ENCODE peak calls at places on chromosomes 16 and 17, in eight cellular contexts. Y, X, E, B, Q, N, H and Z are unnamed samples.

GRCh38 chr16:71373073-71373472 is 14.6 kb downstream of the CALB2 start:
- DNase-seq in Y (no peak), X (no peak), E (no peak), B (no peak), Q (peak), N (no peak), H (peak), Z (no peak)

GRCh38 chr17:76272541-76273434 is 7.6 kb downstream of the UBALD2 start:
- DNase-seq in Y (no peak), X (no peak), E (no peak), B (no peak), Q (no peak), N (no peak), H (no peak), Z (no peak)

GRCh38 chr17:29140051-29140582 is 40.1 kb downstream of the MYO18A start:
- DNase-seq in Y (peak), X (no peak), E (peak), B (peak), Q (peak), N (peak), H (peak), Z (peak)

GRCh38 chr17:31722251-31723056 is 136.6 kb downstream of the COPRS start:
- DNase-seq in Y (peak), X (no peak), E (peak), B (no peak), Q (peak), N (no peak), H (peak), Z (no peak)

GRCh38 chr16:4011225-4011939 is 104.9 kb downstream of the ADCY9 start:
- DNase-seq in Y (no peak), X (no peak), E (no peak), B (no peak), Q (no peak), N (no peak), H (no peak), Z (peak)

GRCh38 chr17:13885953-13886889 is 183.1 kb upstream of the COX10 start:
- DNase-seq in Y (no peak), X (no peak), E (peak), B (no peak), Q (peak), N (no peak), H (no peak), Z (no peak)

GRCh38 chr17:54967621-54968258 is 714 bp downstream of the COX11 start:
- DNase-seq in Y (no peak), X (no peak), E (no peak), B (no peak), Q (peak), N (peak), H (no peak), Z (no peak)

GRCh38 chr16:58022601-58023371 is 2.8 kb upstream of the MMP15 start:
- DNase-seq in Y (no peak), X (no peak), E (peak), B (peak), Q (peak), N (peak), H (peak), Z (no peak)

GRCh38 chr16:1556254-1556653 is 22.8 kb downstream of the TMEM204 start:
- DNase-seq in Y (no peak), X (no peak), E (no peak), B (no peak), Q (no peak), N (no peak), H (no peak), Z (no peak)

GRCh38 chr17:49694847-49695697 is 12.7 kb downstream of the SLC35B1 start:
- DNase-seq in Y (peak), X (peak), E (peak), B (peak), Q (no peak), N (peak), H (peak), Z (peak)

GRCh38 chr16:87384162-87384999 is 805 bp upstream of the FBXO31 start:
- DNase-seq in Y (no peak), X (peak), E (peak), B (peak), Q (no peak), N (peak), H (no peak), Z (peak)

GRCh38 chr17:63549946-63550815 is at the start of gene DCAF7:
- DNase-seq in Y (peak), X (peak), E (peak), B (peak), Q (peak), N (peak), H (peak), Z (peak)

GRCh38 chr16:77869997-77870813 is 81.8 kb downstream of the VAT1L start:
- DNase-seq in Y (no peak), X (no peak), E (peak), B (no peak), Q (peak), N (peak), H (peak), Z (no peak)

GRCh38 chr16:56702836-56703235 is 20.6 kb downstream of the MT1X start:
- DNase-seq in Y (no peak), X (no peak), E (no peak), B (no peak), Q (no peak), N (no peak), H (no peak), Z (no peak)

GRCh38 chr17:4074831-4075495 is 67.9 kb downstream of the ZZEF1 start:
- DNase-seq in Y (no peak), X (no peak), E (no peak), B (no peak), Q (peak), N (no peak), H (peak), Z (peak)

GRCh38 chr16:7921360-7921759 is 588.7 kb downstream of the RBFOX1 start:
- DNase-seq in Y (no peak), X (no peak), E (no peak), B (no peak), Q (no peak), N (no peak), H (no peak), Z (no peak)

GRCh38 chr16:8962393-8963009 is 1.2 kb downstream of the USP7 start:
- DNase-seq in Y (no peak), X (no peak), E (no peak), B (no peak), Q (no peak), N (peak), H (no peak), Z (peak)

GRCh38 chr16:11144122-11144521 is 111.9 kb downstream of the SOCS1 start:
- DNase-seq in Y (no peak), X (no peak), E (no peak), B (no peak), Q (no peak), N (no peak), H (no peak), Z (no peak)

GRCh38 chr16:68893710-68894705 is 50.7 kb downstream of the TANGO6 start:
- DNase-seq in Y (no peak), X (peak), E (peak), B (no peak), Q (peak), N (no peak), H (peak), Z (peak)

GRCh38 chr17:34486781-34487180 is 92.6 kb upstream of the TMEM132E start:
- DNase-seq in Y (no peak), X (no peak), E (no peak), B (no peak), Q (no peak), N (no peak), H (no peak), Z (no peak)

GRCh38 chr16:53282975-53283946 is 151.0 kb upstream of the RBL2 start:
- DNase-seq in Y (no peak), X (no peak), E (no peak), B (no peak), Q (peak), N (no peak), H (peak), Z (no peak)

GRCh38 chr16:23045025-23045424 is 104.2 kb downstream of the USP31 start:
- DNase-seq in Y (no peak), X (no peak), E (no peak), B (no peak), Q (no peak), N (no peak), H (no peak), Z (no peak)

GRCh38 chr17:5329784-5330557 is 47.9 kb downstream of the RABEP1 start:
- DNase-seq in Y (no peak), X (no peak), E (no peak), B (no peak), Q (peak), N (no peak), H (peak), Z (no peak)

GRCh38 chr16:4347010-4347409 is 4.1 kb downstream of the PAM16 start:
- DNase-seq in Y (no peak), X (no peak), E (no peak), B (peak), Q (no peak), N (no peak), H (peak), Z (no peak)

GRCh38 chr16:17831330-17831729 is 360.6 kb upstream of the XYLT1 start:
- DNase-seq in Y (no peak), X (no peak), E (no peak), B (no peak), Q (no peak), N (no peak), H (no peak), Z (no peak)

GRCh38 chr16:22304411-22304810 is 7.2 kb downstream of the POLR3E start:
- DNase-seq in Y (no peak), X (no peak), E (no peak), B (no peak), Q (no peak), N (no peak), H (no peak), Z (no peak)

GRCh38 chr17:35372846-35373531 is 432 bp downstream of the SLFN11 start:
- DNase-seq in Y (no peak), X (no peak), E (peak), B (no peak), Q (no peak), N (peak), H (no peak), Z (peak)

GRCh38 chr17:61251939-61252865 is 147.4 kb upstream of the TBX2 start:
- DNase-seq in Y (peak), X (no peak), E (peak), B (peak), Q (peak), N (peak), H (peak), Z (no peak)

GRCh38 chr16:80436510-80436909 is 104.3 kb upstream of the DYNLRB2 start:
- DNase-seq in Y (no peak), X (no peak), E (no peak), B (no peak), Q (no peak), N (no peak), H (no peak), Z (no peak)

GRCh38 chr16:72508196-72508595 is 336.2 kb upstream of the PMFBP1 start:
- DNase-seq in Y (no peak), X (no peak), E (no peak), B (no peak), Q (peak), N (no peak), H (peak), Z (no peak)

GRCh38 chr16:55115506-55115905 is 184.8 kb downstream of the IRX5 start:
- DNase-seq in Y (no peak), X (no peak), E (no peak), B (no peak), Q (no peak), N (no peak), H (no peak), Z (no peak)

DNA sequence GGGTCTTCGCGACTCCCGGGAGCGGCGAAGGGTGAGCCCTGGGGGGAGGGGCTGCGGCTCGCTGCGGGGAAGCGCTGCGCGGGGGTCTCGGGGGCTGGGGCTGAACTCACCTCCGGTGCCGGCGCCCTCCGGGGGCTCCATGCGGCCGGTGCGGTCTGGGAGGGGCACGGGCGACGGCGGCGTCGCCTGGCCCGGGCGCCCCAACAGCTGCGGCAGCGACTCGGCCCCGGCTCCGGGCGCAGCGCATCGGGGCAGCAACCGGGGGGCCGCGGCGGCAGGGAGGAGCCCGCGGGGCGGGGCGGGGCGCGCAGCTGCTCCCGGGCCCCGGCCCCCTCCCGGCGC is at the start of gene DBNDD1:
- DNase-seq in Y (no peak), X (peak), E (no peak), B (no peak), Q (no peak), N (no peak), H (no peak), Z (no peak)
- TF ChIP-seq CTCF in Y (no peak), X (no peak), E (no peak), B (no peak), Q (no peak), N (no peak), H (no peak), Z (no peak)

DNA sequence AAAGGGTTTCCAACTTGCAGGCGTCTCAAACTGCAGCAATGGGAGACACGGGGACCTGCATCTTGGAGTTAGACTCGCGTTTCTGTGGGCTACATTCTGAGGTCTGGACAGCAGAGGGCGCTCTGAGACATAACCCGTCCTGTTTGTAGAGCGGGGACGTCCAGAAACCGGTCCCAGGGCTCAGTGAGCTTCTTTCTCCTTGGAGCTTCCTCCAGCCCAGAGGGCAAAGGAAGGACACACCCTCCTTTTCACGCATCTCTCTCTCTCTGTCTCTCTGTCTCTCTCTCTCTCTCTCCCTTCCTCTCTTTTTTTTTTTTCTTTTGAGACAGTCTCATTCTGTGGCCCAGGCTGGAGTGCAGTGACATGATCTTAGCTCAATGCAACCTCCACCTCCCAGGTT is 19.8 kb downstream of the COX4I1 start:
- DNase-seq in Y (peak), X (peak), E (peak), B (peak), Q (peak), N (peak), H (peak), Z (peak)
- TF ChIP-seq CTCF in Y (peak), X (peak), E (peak), B (peak), Q (peak), N (peak), H (peak), Z (peak)

DNA sequence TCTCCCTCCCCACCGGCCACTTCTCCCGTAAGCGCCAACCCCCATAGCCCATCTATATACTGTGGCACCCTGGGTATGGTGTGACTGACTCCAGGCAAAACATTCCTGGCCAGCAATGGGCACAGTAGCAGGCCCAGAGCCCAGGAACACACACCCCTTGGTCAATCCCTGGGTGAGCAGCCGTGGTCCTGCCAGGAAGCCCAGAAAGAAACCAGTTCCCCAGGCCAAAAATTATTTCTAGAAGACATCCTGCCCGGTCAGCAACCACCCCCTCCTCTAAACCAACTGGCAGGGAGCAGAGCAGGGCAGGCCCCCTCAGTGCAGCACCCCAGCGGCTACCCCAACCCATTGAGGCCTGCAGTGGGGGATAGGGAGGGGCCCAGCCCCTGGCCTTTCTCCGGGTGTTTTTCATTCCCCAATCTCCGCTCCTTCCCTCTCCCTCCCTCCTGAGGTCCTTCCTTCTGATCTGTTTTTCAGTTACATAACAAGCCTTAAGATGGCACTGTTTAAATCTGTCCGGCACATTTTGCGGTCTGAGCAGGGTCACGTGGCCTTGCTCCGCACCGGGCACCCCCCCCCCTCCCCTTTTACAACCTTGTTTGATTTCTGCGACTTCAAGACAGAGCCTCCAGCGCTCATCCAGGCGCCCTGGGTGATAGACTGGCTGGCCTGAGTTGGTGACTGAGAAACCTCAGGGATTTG is 2.0 kb downstream of the NPTX1 start:
- DNase-seq in Y (no peak), X (no peak), E (no peak), B (peak), Q (peak), N (no peak), H (peak), Z (peak)
- TF ChIP-seq CTCF in Y (no peak), X (no peak), E (no peak), B (peak), Q (peak), N (no peak), H (peak), Z (no peak)

DNA sequence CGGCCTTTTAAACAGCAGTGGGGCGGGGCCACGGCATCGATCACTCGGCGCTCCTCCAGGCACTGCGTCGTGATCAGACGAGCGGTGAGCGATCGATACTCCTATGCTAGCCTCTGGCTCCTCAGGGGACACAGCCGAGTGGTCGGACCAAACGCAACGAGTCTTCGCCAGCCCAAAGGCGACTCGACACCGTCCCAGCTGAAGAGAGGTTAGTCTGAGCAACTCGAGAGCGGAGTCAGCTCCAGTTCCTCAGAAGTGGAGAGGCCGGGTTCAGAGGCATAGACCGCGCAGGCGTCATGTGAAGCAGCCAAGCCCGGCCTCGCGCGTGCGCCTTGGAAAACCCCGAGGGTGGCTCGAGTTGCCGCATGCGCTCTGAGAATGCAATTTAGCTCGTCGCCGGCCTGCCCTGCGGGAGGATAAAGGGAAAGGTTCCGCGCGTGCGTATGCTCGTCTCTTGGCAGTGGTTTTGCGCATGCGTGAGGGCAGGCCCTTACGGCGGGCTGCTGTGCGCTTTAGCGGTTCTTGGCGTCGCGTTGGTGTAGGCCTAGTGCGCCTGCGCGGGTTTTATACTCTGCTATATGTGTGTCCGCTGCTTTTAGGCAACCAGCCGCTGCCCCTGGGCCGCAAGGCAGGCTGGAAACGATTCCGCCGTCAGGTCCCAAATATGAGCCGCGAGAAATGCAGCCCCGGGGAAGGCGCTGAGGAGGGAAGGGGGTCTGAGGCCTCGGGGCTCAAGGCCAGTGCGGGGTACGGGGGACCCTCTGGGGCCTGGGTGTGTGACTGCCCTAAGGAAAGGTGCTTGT is at the start of gene KDM8:
- DNase-seq in Y (peak), X (peak), E (peak), B (peak), Q (peak), N (peak), H (peak), Z (peak)
- TF ChIP-seq CTCF in Y (no peak), X (no peak), E (no peak), B (no peak), Q (no peak), N (no peak), H (no peak), Z (no peak)

DNA sequence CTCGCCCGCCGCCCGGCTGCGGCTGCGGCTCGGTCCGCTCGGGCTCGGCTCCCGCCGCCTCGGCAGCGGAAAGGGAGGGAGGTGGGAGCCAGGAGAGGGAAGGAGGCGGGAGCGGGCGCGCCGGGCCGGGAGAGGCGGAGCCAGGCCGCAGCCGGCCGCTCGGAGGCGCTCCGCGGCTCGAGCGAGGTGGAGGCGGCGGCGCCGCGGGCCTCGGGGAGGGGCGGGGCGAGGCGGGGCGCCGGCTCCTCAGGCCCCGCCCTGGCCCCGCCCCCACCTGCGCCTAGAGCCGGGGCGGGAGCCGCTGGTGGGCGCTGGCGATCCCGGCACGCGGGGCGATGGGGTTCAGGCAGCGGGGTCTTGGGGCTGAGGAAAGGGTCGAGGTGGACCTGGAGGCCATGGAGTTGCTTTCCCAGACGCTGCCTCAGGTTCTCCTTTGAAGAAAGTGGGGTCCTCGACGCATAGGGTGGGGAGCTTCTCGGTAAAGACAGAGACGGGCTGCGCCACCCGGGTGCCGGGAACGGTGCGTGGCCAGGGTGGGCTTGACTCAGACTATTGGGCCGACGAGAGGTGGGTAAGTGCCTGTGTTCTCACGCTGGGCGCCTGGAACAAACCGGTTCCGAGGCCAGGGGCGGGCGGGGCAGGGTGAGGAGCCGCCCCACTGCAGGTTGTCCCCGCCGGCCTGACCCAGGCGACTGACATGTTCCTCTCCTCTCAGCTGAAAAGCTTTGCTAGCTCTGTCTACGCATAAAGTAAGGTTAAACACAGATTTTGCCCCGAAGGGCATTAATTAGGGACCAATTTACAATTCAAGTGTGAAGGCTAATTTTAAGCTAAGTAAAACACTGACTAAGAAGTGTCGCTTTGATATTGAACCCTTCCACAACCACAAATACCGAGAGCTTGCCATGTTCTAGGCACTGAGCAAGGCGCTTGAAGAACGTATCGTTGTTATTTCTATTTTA is at the start of gene CMTM4:
- DNase-seq in Y (peak), X (peak), E (peak), B (peak), Q (peak), N (peak), H (peak), Z (peak)
- TF ChIP-seq CTCF in Y (no peak), X (peak), E (peak), B (no peak), Q (no peak), N (no peak), H (no peak), Z (no peak)